ENCODE peak calls at places on chromosomes 11 and 22, in six cellular contexts. B, T, J, A, P and D are unnamed samples.

GRCh38 chr11:2930705-2931415 is 1.6 kb upstream of the PHLDA2 start:
- DNase-seq in B (peak), T (peak), J (peak), A (peak), P (no peak), D (peak)

GRCh38 chr11:114180301-114181055 is 115.7 kb upstream of the NNMT start:
- DNase-seq in B (no peak), T (no peak), J (peak), A (no peak), P (no peak), D (peak)

GRCh38 chr11:47723041-47723440 is 7.9 kb upstream of the AGBL2 start:
- DNase-seq in B (no peak), T (no peak), J (no peak), A (no peak), P (no peak), D (no peak)

GRCh38 chr11:122676638-122677037 is 21.1 kb downstream of the UBASH3B start:
- DNase-seq in B (no peak), T (no peak), J (no peak), A (no peak), P (no peak), D (no peak)

GRCh38 chr11:117478126-117478856 is 150.6 kb downstream of the CEP164 start:
- DNase-seq in B (no peak), T (no peak), J (no peak), A (no peak), P (no peak), D (no peak)

GRCh38 chr11:35040221-35040942 is 98.6 kb upstream of the CD44 start:
- DNase-seq in B (peak), T (no peak), J (no peak), A (peak), P (no peak), D (no peak)

GRCh38 chr11:112620621-112621394 is 340.4 kb upstream of the NCAM1 start:
- DNase-seq in B (no peak), T (no peak), J (no peak), A (no peak), P (no peak), D (no peak)

GRCh38 chr22:50612168-50612714 is 11.6 kb downstream of the MAPK8IP2 start:
- DNase-seq in B (no peak), T (no peak), J (no peak), A (no peak), P (peak), D (no peak)

GRCh38 chr11:65726660-65727059 is 6.1 kb upstream of the RNASEH2C start:
- DNase-seq in B (no peak), T (no peak), J (no peak), A (no peak), P (no peak), D (no peak)

GRCh38 chr22:31504282-31504681 is 7.9 kb downstream of the SFI1 start:
- DNase-seq in B (no peak), T (no peak), J (no peak), A (peak), P (no peak), D (no peak)

GRCh38 chr11:42778193-42778592 is 533.6 kb upstream of the API5 start:
- DNase-seq in B (no peak), T (no peak), J (no peak), A (no peak), P (no peak), D (no peak)

GRCh38 chr11:111624602-111625001 is 22.4 kb downstream of the SIK2 start:
- DNase-seq in B (no peak), T (no peak), J (no peak), A (peak), P (no peak), D (no peak)

GRCh38 chr11:96246718-96247540 is 96.1 kb downstream of the MAML2 start:
- DNase-seq in B (peak), T (no peak), J (peak), A (peak), P (no peak), D (no peak)

GRCh38 chr11:17498475-17498874 is 21.8 kb upstream of the ABCC8 start:
- DNase-seq in B (no peak), T (no peak), J (no peak), A (no peak), P (no peak), D (no peak)

GRCh38 chr11:104645276-104646018 is 252.8 kb downstream of the CASP12 start:
- DNase-seq in B (no peak), T (no peak), J (no peak), A (no peak), P (no peak), D (no peak)

GRCh38 chr11:113817162-113817561 is 37.6 kb downstream of the CLDN25 start:
- DNase-seq in B (no peak), T (no peak), J (no peak), A (peak), P (no peak), D (no peak)

GRCh38 chr11:134034496-134035381 is 34.1 kb upstream of the JAM3 start:
- DNase-seq in B (no peak), T (no peak), J (no peak), A (no peak), P (no peak), D (no peak)

GRCh38 chr11:114061053-114062049 is 1.8 kb downstream of the ZBTB16 start:
- DNase-seq in B (no peak), T (no peak), J (peak), A (no peak), P (peak), D (peak)

GRCh38 chr22:27601195-27601594 is 200.4 kb downstream of the MN1 start:
- DNase-seq in B (no peak), T (no peak), J (peak), A (no peak), P (no peak), D (no peak)

GRCh38 chr11:44698228-44698923 is 28.4 kb upstream of the TSPAN18 start:
- DNase-seq in B (no peak), T (no peak), J (no peak), A (no peak), P (no peak), D (no peak)

GRCh38 chr11:92838655-92839334 is 130.7 kb upstream of the MTNR1B start:
- DNase-seq in B (peak), T (no peak), J (no peak), A (peak), P (no peak), D (no peak)

DNA sequence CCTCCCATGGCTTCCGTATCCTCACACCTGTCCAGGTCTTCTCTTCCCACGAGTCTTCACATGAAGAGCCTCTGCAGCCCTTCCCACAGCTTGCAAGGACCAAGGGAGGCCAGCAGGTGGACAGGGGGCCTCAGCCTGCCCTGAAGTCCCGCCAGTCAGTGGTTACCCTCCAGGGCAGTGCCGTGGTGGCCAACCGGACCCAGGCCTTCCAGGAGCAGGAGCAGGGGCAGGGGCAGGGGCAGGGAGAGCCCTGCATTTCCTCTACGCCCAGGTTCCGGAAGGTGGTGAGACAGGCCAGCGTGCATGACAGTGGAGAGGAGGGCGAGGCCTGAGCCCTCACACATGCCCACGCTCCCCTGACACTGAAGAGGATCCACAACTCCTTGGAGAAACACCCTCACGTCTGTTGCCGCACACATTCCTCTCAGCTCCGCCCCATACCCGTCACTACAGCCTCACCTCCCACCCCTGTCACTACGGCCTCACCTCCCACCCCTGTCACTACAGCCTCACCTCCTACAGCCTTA is 8.3 kb downstream of the SSH3 start:
- DNase-seq in B (no peak), T (peak), J (no peak), A (no peak), P (peak), D (no peak)
- TF ChIP-seq CTCF in B (peak), T (no peak), J (no peak), A (no peak), P (no peak), D (no peak)

DNA sequence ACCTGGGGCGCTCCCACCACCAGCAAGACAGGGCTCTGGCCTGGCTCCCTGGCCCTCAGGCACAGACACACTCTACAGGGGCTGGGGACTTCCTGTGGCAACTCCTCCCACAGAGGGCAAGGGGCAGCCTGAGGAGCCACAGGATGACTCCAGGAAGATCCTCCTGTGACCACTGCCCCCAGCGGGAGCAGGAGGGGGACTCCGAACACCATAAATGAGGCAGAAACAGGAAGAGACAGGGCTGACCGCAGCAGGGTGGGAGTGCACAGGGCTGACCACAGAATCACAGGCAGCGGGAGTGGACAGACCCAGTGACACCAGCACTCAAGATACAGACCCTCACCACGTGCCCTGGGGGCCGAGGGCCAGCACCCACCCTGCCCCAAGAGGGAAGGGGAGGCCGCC is 10.8 kb downstream of the ARAP1 start:
- DNase-seq in B (peak), T (no peak), J (no peak), A (no peak), P (no peak), D (peak)
- H3K4me3 ChIP-seq in B (no peak), T (no peak), J (no peak), A (no peak), P (no peak), D (no peak)

DNA sequence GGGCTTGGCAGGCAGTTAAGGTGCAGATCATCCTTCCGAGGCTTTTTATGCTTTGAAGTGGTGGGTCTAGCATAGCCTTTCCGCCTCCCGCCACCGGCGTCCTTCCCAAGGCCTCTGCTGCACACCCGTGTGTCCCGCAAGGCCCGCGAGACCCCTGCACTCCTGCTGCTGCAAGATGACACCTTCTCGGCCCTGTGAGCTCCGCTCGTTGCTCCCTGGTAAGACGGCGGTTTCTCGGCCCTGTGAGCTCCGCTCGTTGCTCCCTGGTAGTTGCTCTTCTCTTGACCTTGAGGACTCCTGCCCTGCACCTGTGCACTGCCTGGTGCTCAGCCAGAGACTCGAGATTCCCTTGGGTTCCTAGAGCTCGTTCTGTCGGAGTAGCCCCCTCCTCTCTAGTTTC is 17.9 kb upstream of the TRMU start:
- DNase-seq in B (no peak), T (no peak), J (no peak), A (no peak), P (no peak), D (no peak)
- TF ChIP-seq CTCF in B (no peak), T (no peak), J (no peak), A (no peak), P (no peak), D (no peak)

DNA sequence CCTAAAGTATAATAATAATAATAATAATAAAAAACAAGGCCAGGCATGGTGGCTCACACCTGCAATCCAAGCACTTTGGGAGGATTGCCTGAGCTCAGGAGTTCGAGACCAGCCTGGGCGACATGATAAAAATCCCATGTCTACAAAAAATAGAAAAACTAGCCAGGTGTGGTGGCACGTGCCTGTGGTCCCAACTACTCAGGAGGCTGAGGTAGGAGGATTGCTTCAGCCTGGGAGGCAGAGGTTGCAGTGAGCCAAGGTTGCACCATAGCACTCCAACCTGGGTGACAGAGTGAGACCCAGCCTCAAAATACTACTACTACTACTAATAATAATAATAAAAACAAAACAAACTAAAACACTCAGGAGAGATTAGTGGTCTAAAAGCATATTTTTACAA is 15.6 kb upstream of the ZNF280A start:
- DNase-seq in B (no peak), T (no peak), J (no peak), A (no peak), P (no peak), D (no peak)
- H3K4me3 ChIP-seq in B (no peak), T (no peak), J (no peak), A (no peak), P (no peak), D (no peak)

GRCh38 chr11:10761085-10761698 is 10.1 kb downstream of the CTR9 start:
- DNase-seq in B (no peak), T (no peak), J (no peak), A (no peak), P (no peak), D (no peak)

GRCh38 chr11:10762185-10762584 is 11.1 kb downstream of the CTR9 start:
- DNase-seq in B (no peak), T (no peak), J (no peak), A (no peak), P (no peak), D (no peak)

GRCh38 chr11:10763766-10764165 is 12.7 kb downstream of the CTR9 start:
- DNase-seq in B (no peak), T (no peak), J (peak), A (no peak), P (no peak), D (no peak)

GRCh38 chr11:10762913-10763421 is 11.9 kb downstream of the CTR9 start:
- DNase-seq in B (no peak), T (no peak), J (no peak), A (no peak), P (no peak), D (no peak)

GRCh38 chr11:10758959-10759358 is 7.9 kb downstream of the CTR9 start:
- DNase-seq in B (no peak), T (no peak), J (peak), A (no peak), P (no peak), D (no peak)
- TF ChIP-seq CTCF in B (no peak), T (no peak), J (no peak), A (peak), P (no peak), D (no peak)

DNA sequence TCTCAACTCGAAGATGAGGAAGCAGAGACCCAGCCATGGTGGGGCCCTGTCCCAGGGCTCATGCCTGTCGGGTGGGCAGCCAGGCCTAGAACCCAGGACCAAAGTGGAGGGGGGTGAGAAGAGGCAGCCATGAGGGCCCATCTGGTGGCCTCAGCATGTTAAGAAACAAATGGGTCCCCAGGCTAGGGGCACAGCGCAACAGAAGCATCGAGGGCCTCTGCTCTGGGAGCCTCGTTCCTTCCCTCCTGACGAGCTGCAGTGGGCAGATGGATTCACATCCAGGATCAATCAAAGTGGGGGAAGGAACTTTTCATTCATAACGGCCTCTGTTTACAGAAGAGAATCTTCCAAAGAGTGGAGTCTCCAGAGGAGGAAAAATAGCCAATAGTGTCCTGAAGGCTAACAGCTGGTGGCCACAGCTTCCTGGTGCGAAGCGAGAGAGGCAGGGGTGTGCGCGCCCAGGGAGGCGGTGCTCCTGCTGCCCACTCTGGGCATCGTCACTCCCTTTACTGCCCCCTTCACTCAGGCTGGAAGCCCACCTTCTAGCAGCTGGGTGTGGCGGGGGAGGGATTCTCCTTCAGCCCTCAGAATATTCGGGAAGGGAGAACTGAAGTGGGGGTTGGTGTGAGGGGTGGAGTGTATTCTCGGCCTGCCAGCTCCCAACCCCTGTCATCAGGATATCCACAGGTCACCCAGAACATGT is 4.3 kb downstream of the CBX7 start:
- DNase-seq in B (no peak), T (no peak), J (no peak), A (no peak), P (no peak), D (no peak)
- H3K4me3 ChIP-seq in B (no peak), T (no peak), J (no peak), A (no peak), P (no peak), D (no peak)